ENCODE peak calls at places on chromosomes 1 and 21, in nine cellular contexts. M is globus pallidus; J is stimulated activated CD8-positive, alpha-beta memory T cell treated with anti-CD3 and anti-CD28 coated beads, Interleukin-4, amount 100 ng/mL, for 1 hour; D is activated T-helper 1 cell treated with Interleukin-2 at 50 U/mL for 16 hours; E is Panc1; B is DMS153; Z is fibroblast of pulmonary artery; U is nephron progenitor cell; T is activated naive CD8-positive, alpha-beta T cell treated with anti-CD3 and anti-CD28 coated beads for 36 hours. F is an unnamed sample.

GRCh38 chr21:26140185-26140584 is 30.4 kb downstream of the APP start:
- DNase-seq in M (peak), J (no peak), D (no peak), E (peak), B (peak), Z (peak), U (no peak), T (no peak), F (no peak)

GRCh38 chr1:17189632-17190525 is 15.0 kb upstream of the PADI1 start:
- DNase-seq in M (no peak), J (no peak), D (no peak), E (no peak), B (no peak), Z (peak), U (no peak), T (no peak), F (no peak)

GRCh38 chr1:172724746-172725613 is 66.1 kb downstream of the FASLG start:
- DNase-seq in M (no peak), J (no peak), D (no peak), E (no peak), B (no peak), Z (no peak), U (no peak), T (no peak), F (no peak)

GRCh38 chr1:55275151-55275748 is 60.1 kb upstream of the USP24 start:
- DNase-seq in M (peak), J (no peak), D (no peak), E (no peak), B (no peak), Z (no peak), U (no peak), T (no peak), F (no peak)

GRCh38 chr21:25700741-25701140 is 34.0 kb downstream of the ATP5PF start:
- DNase-seq in M (no peak), J (no peak), D (no peak), E (no peak), B (no peak), Z (no peak), U (no peak), T (no peak), F (no peak)

GRCh38 chr1:219317762-219318353 is 144.2 kb downstream of the LYPLAL1 start:
- DNase-seq in M (no peak), J (no peak), D (no peak), E (no peak), B (no peak), Z (peak), U (peak), T (no peak), F (no peak)

GRCh38 chr1:213274140-213274539 is 223.1 kb downstream of the RPS6KC1 start:
- DNase-seq in M (no peak), J (no peak), D (no peak), E (no peak), B (peak), Z (no peak), U (no peak), T (no peak), F (no peak)

GRCh38 chr1:9753121-9753531 is 70.6 kb downstream of the CLSTN1 start:
- DNase-seq in M (no peak), J (no peak), D (no peak), E (no peak), B (no peak), Z (peak), U (no peak), T (no peak), F (no peak)

GRCh38 chr1:42963378-42964005 is 4.8 kb upstream of the SLC2A1 start:
- DNase-seq in M (no peak), J (no peak), D (no peak), E (no peak), B (peak), Z (peak), U (no peak), T (peak), F (no peak)

GRCh38 chr1:63829349-63830327 is 55.8 kb downstream of the ROR1 start:
- DNase-seq in M (no peak), J (no peak), D (no peak), E (no peak), B (no peak), Z (peak), U (no peak), T (no peak), F (no peak)

GRCh38 chr21:28783641-28784185 is 209.0 kb downstream of the LTN1 start:
- DNase-seq in M (no peak), J (no peak), D (no peak), E (no peak), B (no peak), Z (no peak), U (no peak), T (no peak), F (no peak)

GRCh38 chr1:210695041-210695440 is 366.3 kb downstream of the HHAT start:
- DNase-seq in M (no peak), J (no peak), D (no peak), E (no peak), B (no peak), Z (no peak), U (no peak), T (no peak), F (no peak)

GRCh38 chr1:201095581-201096531 is 16.4 kb downstream of the CACNA1S start:
- DNase-seq in M (peak), J (no peak), D (no peak), E (no peak), B (no peak), Z (no peak), U (no peak), T (no peak), F (no peak)

F was measured in GOT3.